ENCODE peak calls at places on chromosomes 7 and 10, in seven cellular contexts. One of them, this sample, is unnamed. For H3K9me3 and H3K4me1, the result is how much of the 10 kb centered on the place peaks cover.

GRCh38 chr10:76433161-76434005 is 1002.0 kb downstream of the LRMDA start:
- DNase-seq in IMR-90: no peak
- DNase-seq in uterus: no peak
- DNase-seq in thyroid gland: peak
- DNase-seq in transverse colon: no peak
- DNase-seq in A549: no peak
- DNase-seq in adrenal gland: no peak
- DNase-seq in this sample: no peak

GRCh38 chr10:30200019-30200415 is 140.6 kb upstream of the JCAD start:
- DNase-seq in adrenal gland: no peak
- DNase-seq in IMR-90: no peak
- DNase-seq in A549: no peak
- DNase-seq in uterus: no peak
- DNase-seq in transverse colon: no peak
- DNase-seq in thyroid gland: no peak
- DNase-seq in this sample: no peak

GRCh38 chr7:153446490-153446889 is 605.7 kb upstream of the DPP6 start:
- DNase-seq in transverse colon: no peak
- DNase-seq in uterus: no peak
- DNase-seq in A549: no peak
- DNase-seq in adrenal gland: no peak
- DNase-seq in thyroid gland: no peak
- DNase-seq in IMR-90: no peak
- DNase-seq in this sample: no peak

GRCh38 chr7:152103691-152104090 is 78.2 kb downstream of the GALNT11 start:
- DNase-seq in adrenal gland: no peak
- DNase-seq in transverse colon: no peak
- DNase-seq in uterus: no peak
- DNase-seq in A549: no peak
- DNase-seq in thyroid gland: no peak
- DNase-seq in IMR-90: no peak
- DNase-seq in this sample: no peak

GRCh38 chr10:126059101-126059826 is 162.9 kb downstream of the FANK1 start:
- DNase-seq in transverse colon: no peak
- DNase-seq in thyroid gland: no peak
- DNase-seq in uterus: no peak
- DNase-seq in adrenal gland: no peak
- DNase-seq in A549: no peak
- DNase-seq in IMR-90: peak
- DNase-seq in this sample: no peak

GRCh38 chr10:29627201-29628105 is 7.3 kb downstream of the SVIL start:
- DNase-seq in adrenal gland: no peak
- DNase-seq in A549: no peak
- DNase-seq in thyroid gland: no peak
- DNase-seq in transverse colon: no peak
- DNase-seq in uterus: no peak
- DNase-seq in IMR-90: peak
- DNase-seq in this sample: no peak

GRCh38 chr10:93280699-93281366 is 201.3 kb downstream of the MYOF start:
- DNase-seq in adrenal gland: no peak
- DNase-seq in A549: no peak
- DNase-seq in uterus: no peak
- DNase-seq in IMR-90: no peak
- DNase-seq in transverse colon: no peak
- DNase-seq in thyroid gland: no peak
- DNase-seq in this sample: no peak

GRCh38 chr10:6920072-6921019 is 340.3 kb upstream of the PRKCQ start:
- DNase-seq in uterus: peak
- DNase-seq in transverse colon: peak
- DNase-seq in A549: peak
- DNase-seq in IMR-90: peak
- DNase-seq in thyroid gland: peak
- DNase-seq in adrenal gland: peak
- DNase-seq in this sample: peak

GRCh38 chr10:13074562-13075451 is 25.2 kb upstream of the OPTN start:
- DNase-seq in IMR-90: peak
- DNase-seq in adrenal gland: peak
- DNase-seq in uterus: peak
- DNase-seq in A549: peak
- DNase-seq in thyroid gland: peak
- DNase-seq in transverse colon: peak
- DNase-seq in this sample: peak

GRCh38 chr7:128831994-128832879 is 2.0 kb downstream of the FLNC start:
- DNase-seq in thyroid gland: no peak
- DNase-seq in adrenal gland: no peak
- DNase-seq in uterus: peak
- DNase-seq in A549: no peak
- DNase-seq in IMR-90: peak
- DNase-seq in transverse colon: no peak
- DNase-seq in this sample: peak

GRCh38 chr10:27240212-27240890 is at the start of gene ACBD5:
- DNase-seq in adrenal gland: peak
- DNase-seq in uterus: peak
- DNase-seq in A549: peak
- DNase-seq in thyroid gland: peak
- DNase-seq in transverse colon: peak
- DNase-seq in IMR-90: peak
- DNase-seq in this sample: peak
- TF ChIP-seq POLR2A in adrenal gland: peak
- TF ChIP-seq POLR2A in uterus: no peak
- TF ChIP-seq POLR2A in A549: no peak
- TF ChIP-seq POLR2A in thyroid gland: peak
- TF ChIP-seq POLR2A in transverse colon: peak
- TF ChIP-seq POLR2A in IMR-90: no peak
- TF ChIP-seq POLR2A in this sample: no peak

GRCh38 chr7:157735826-157736225 is 399.0 kb downstream of the DNAJB6 start:
- DNase-seq in IMR-90: no peak
- DNase-seq in uterus: no peak
- DNase-seq in A549: no peak
- DNase-seq in transverse colon: no peak
- DNase-seq in thyroid gland: no peak
- DNase-seq in adrenal gland: no peak
- DNase-seq in this sample: no peak

GRCh38 chr7:157737151-157738063 is 400.6 kb downstream of the DNAJB6 start:
- DNase-seq in A549: no peak
- DNase-seq in adrenal gland: no peak
- DNase-seq in uterus: no peak
- DNase-seq in thyroid gland: no peak
- DNase-seq in transverse colon: no peak
- DNase-seq in IMR-90: no peak
- DNase-seq in this sample: no peak

GRCh38 chr7:157734926-157735640 is 398.3 kb downstream of the DNAJB6 start:
- DNase-seq in thyroid gland: no peak
- DNase-seq in A549: no peak
- DNase-seq in adrenal gland: no peak
- DNase-seq in uterus: no peak
- DNase-seq in transverse colon: no peak
- DNase-seq in IMR-90: no peak
- DNase-seq in this sample: no peak

GRCh38 chr7:157738064-157738460 is 401.3 kb downstream of the DNAJB6 start:
- DNase-seq in IMR-90: no peak
- DNase-seq in transverse colon: no peak
- DNase-seq in thyroid gland: no peak
- DNase-seq in adrenal gland: no peak
- DNase-seq in uterus: no peak
- DNase-seq in A549: no peak
- DNase-seq in this sample: no peak

DNA sequence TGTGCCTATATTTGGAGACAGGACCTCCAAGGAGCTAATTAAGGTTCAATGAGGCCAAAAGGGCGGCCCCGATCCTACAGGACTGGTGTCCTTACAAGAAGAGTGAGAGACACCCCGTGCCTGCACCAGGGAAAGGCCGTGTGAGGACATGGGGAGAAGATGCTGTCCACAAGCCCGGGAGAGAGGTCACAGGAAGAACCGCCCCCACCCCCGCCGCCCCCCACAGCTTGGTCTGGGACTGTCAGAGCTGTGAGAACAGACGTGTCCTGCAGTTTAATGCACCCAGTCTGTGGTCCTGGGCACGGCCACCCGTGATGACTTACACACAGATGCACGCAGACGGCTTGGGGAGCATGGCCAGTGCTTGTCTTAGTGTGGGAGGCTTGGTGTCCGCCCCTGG is 399.5 kb downstream of the DNAJB6 start:
- DNase-seq in transverse colon: no peak
- DNase-seq in A549: no peak
- DNase-seq in thyroid gland: no peak
- DNase-seq in adrenal gland: no peak
- DNase-seq in IMR-90: no peak
- DNase-seq in uterus: no peak
- DNase-seq in this sample: no peak
- H3K9me3 ChIP-seq in transverse colon: under half
- H3K9me3 ChIP-seq in A549: under half
- H3K9me3 ChIP-seq in thyroid gland: under half
- H3K9me3 ChIP-seq in adrenal gland: under half
- H3K9me3 ChIP-seq in IMR-90: under half
- H3K9me3 ChIP-seq in uterus: under half
- H3K9me3 ChIP-seq in this sample: under half

GRCh38 chr7:132248841-132249590 is 327.3 kb downstream of the PLXNA4 start:
- DNase-seq in A549: no peak
- DNase-seq in adrenal gland: no peak
- DNase-seq in transverse colon: no peak
- DNase-seq in uterus: no peak
- DNase-seq in IMR-90: no peak
- DNase-seq in thyroid gland: no peak
- DNase-seq in this sample: no peak

GRCh38 chr7:132254455-132254854 is 321.8 kb downstream of the PLXNA4 start:
- DNase-seq in uterus: no peak
- DNase-seq in A549: no peak
- DNase-seq in thyroid gland: no peak
- DNase-seq in IMR-90: no peak
- DNase-seq in transverse colon: no peak
- DNase-seq in adrenal gland: no peak
- DNase-seq in this sample: no peak

GRCh38 chr7:132249591-132249971 is 326.7 kb downstream of the PLXNA4 start:
- DNase-seq in adrenal gland: no peak
- DNase-seq in uterus: no peak
- DNase-seq in thyroid gland: no peak
- DNase-seq in IMR-90: no peak
- DNase-seq in transverse colon: peak
- DNase-seq in A549: peak
- DNase-seq in this sample: no peak

GRCh38 chr7:132250480-132251326 is 325.6 kb downstream of the PLXNA4 start:
- DNase-seq in thyroid gland: no peak
- DNase-seq in IMR-90: no peak
- DNase-seq in transverse colon: no peak
- DNase-seq in uterus: no peak
- DNase-seq in A549: no peak
- DNase-seq in adrenal gland: no peak
- DNase-seq in this sample: no peak

GRCh38 chr7:132251327-132251659 is 325.0 kb downstream of the PLXNA4 start:
- DNase-seq in IMR-90: no peak
- DNase-seq in thyroid gland: peak
- DNase-seq in adrenal gland: no peak
- DNase-seq in transverse colon: peak
- DNase-seq in uterus: peak
- DNase-seq in A549: no peak
- DNase-seq in this sample: peak
- H3K4me1 ChIP-seq in IMR-90: under half
- H3K4me1 ChIP-seq in thyroid gland: under half
- H3K4me1 ChIP-seq in adrenal gland: under half
- H3K4me1 ChIP-seq in transverse colon: under half
- H3K4me1 ChIP-seq in uterus: under half
- H3K4me1 ChIP-seq in A549: under half
- H3K4me1 ChIP-seq in this sample: under half

GRCh38 chr7:125485223-125485622 is 555.6 kb upstream of the POT1 start:
- DNase-seq in A549: no peak
- DNase-seq in uterus: no peak
- DNase-seq in adrenal gland: no peak
- DNase-seq in thyroid gland: no peak
- DNase-seq in transverse colon: no peak
- DNase-seq in IMR-90: no peak
- DNase-seq in this sample: no peak
- TF ChIP-seq POLR2A in A549: no peak
- TF ChIP-seq POLR2A in uterus: no peak
- TF ChIP-seq POLR2A in adrenal gland: no peak
- TF ChIP-seq POLR2A in thyroid gland: no peak
- TF ChIP-seq POLR2A in transverse colon: no peak
- TF ChIP-seq POLR2A in IMR-90: no peak
- TF ChIP-seq POLR2A in this sample: no peak

GRCh38 chr7:101662447-101662998 is 33.4 kb upstream of the MYL10 start:
- DNase-seq in transverse colon: no peak
- DNase-seq in adrenal gland: no peak
- DNase-seq in IMR-90: no peak
- DNase-seq in A549: no peak
- DNase-seq in thyroid gland: no peak
- DNase-seq in uterus: no peak
- DNase-seq in this sample: no peak
- H3K9me3 ChIP-seq in transverse colon: under half
- H3K9me3 ChIP-seq in adrenal gland: under half
- H3K9me3 ChIP-seq in IMR-90: under half
- H3K9me3 ChIP-seq in A549: under half
- H3K9me3 ChIP-seq in thyroid gland: under half
- H3K9me3 ChIP-seq in uterus: under half
- H3K9me3 ChIP-seq in this sample: under half

DNA sequence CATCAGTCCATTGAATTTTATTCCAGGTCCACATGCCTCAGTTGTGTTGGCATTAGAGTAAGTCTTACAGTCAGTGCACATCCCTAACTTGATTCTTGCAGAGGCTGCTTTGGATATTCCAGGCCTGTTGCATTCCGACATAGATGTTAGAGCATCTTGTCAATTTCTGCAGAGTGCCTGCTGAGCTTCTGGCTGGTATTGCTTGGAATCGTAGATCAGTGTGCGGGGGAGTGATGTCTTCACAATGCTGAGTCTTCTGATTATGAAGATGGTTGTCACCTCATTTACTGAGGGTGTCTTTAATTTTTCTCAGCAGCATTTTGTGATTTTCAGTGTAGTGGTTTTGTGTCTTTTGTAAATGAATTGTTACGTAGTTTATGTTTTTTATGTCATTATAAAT is 45.2 kb downstream of the INPP5A start:
- DNase-seq in uterus: no peak
- DNase-seq in adrenal gland: no peak
- DNase-seq in A549: no peak
- DNase-seq in thyroid gland: no peak
- DNase-seq in IMR-90: no peak
- DNase-seq in transverse colon: no peak
- DNase-seq in this sample: no peak
- H3K4me1 ChIP-seq in uterus: under half
- H3K4me1 ChIP-seq in adrenal gland: under half
- H3K4me1 ChIP-seq in A549: under half
- H3K4me1 ChIP-seq in thyroid gland: under half
- H3K4me1 ChIP-seq in IMR-90: under half
- H3K4me1 ChIP-seq in transverse colon: under half
- H3K4me1 ChIP-seq in this sample: half or more

This sample was measured in heart left ventricle.